ENCODE peak calls at places on chromosomes 5 and 9, in six cellular contexts. One of them, this sample, is unnamed.

GRCh38 chr5:150213530-150213929 is 23.7 kb downstream of the SLC6A7 start:
- DNase-seq in IMR-90: peak; percentile 75
- DNase-seq in PC-9: no peak
- DNase-seq in colonic mucosa: no peak
- DNase-seq in uterus: no peak
- DNase-seq in CD4-positive, CD25-positive, alpha-beta regulatory T cell: no peak
- DNase-seq in this sample: no peak

GRCh38 chr5:59800375-59800893 is 93.1 kb downstream of the PDE4D start:
- DNase-seq in IMR-90: no peak
- DNase-seq in PC-9: no peak
- DNase-seq in colonic mucosa: no peak
- DNase-seq in uterus: no peak
- DNase-seq in CD4-positive, CD25-positive, alpha-beta regulatory T cell: no peak
- DNase-seq in this sample: no peak

GRCh38 chr9:694499-695154 is 146.9 kb upstream of the DMRT1 start:
- DNase-seq in IMR-90: peak; percentile 93
- DNase-seq in PC-9: peak; percentile 91
- DNase-seq in colonic mucosa: no peak
- DNase-seq in uterus: peak; percentile 54
- DNase-seq in CD4-positive, CD25-positive, alpha-beta regulatory T cell: no peak
- DNase-seq in this sample: no peak

GRCh38 chr9:12699529-12699928 is 6.3 kb downstream of the TYRP1 start:
- DNase-seq in IMR-90: peak; percentile 32
- DNase-seq in PC-9: no peak
- DNase-seq in colonic mucosa: no peak
- DNase-seq in uterus: no peak
- DNase-seq in CD4-positive, CD25-positive, alpha-beta regulatory T cell: no peak
- DNase-seq in this sample: no peak

GRCh38 chr9:21552244-21552825 is 70.2 kb upstream of the IFNE start:
- DNase-seq in IMR-90: no peak
- DNase-seq in PC-9: no peak
- DNase-seq in colonic mucosa: no peak
- DNase-seq in uterus: no peak
- DNase-seq in CD4-positive, CD25-positive, alpha-beta regulatory T cell: no peak
- DNase-seq in this sample: no peak

GRCh38 chr9:33233659-33234335 is 6.2 kb upstream of the SPINK4 start:
- DNase-seq in IMR-90: peak; percentile 99
- DNase-seq in PC-9: peak; percentile 91
- DNase-seq in colonic mucosa: peak; percentile 97
- DNase-seq in uterus: no peak
- DNase-seq in CD4-positive, CD25-positive, alpha-beta regulatory T cell: no peak
- DNase-seq in this sample: no peak

GRCh38 chr9:33161011-33161588 is 6.0 kb downstream of the B4GALT1 start:
- DNase-seq in IMR-90: peak; percentile 98
- DNase-seq in PC-9: peak; percentile 94
- DNase-seq in colonic mucosa: peak; percentile 68
- DNase-seq in uterus: peak; percentile 66
- DNase-seq in CD4-positive, CD25-positive, alpha-beta regulatory T cell: no peak
- DNase-seq in this sample: no peak

GRCh38 chr9:127608104-127608966 is 3.7 kb upstream of the STXBP1 start:
- DNase-seq in IMR-90: peak; percentile 38
- DNase-seq in PC-9: peak; percentile 48
- DNase-seq in colonic mucosa: peak; percentile 76
- DNase-seq in uterus: peak; percentile 81
- DNase-seq in CD4-positive, CD25-positive, alpha-beta regulatory T cell: peak; percentile 77
- DNase-seq in this sample: no peak

GRCh38 chr5:150787659-150788058 is 9.1 kb downstream of the SMIM3 start:
- DNase-seq in IMR-90: no peak
- DNase-seq in PC-9: no peak
- DNase-seq in colonic mucosa: no peak
- DNase-seq in uterus: no peak
- DNase-seq in CD4-positive, CD25-positive, alpha-beta regulatory T cell: no peak
- DNase-seq in this sample: no peak

GRCh38 chr5:129904102-129904666 is at the start of gene CHSY3:
- DNase-seq in IMR-90: peak; percentile 54
- DNase-seq in PC-9: peak; percentile 52
- DNase-seq in colonic mucosa: peak; percentile 81
- DNase-seq in uterus: peak; percentile 69
- DNase-seq in CD4-positive, CD25-positive, alpha-beta regulatory T cell: peak; percentile 9
- DNase-seq in this sample: peak; percentile 67

GRCh38 chr5:55868846-55869245 is 17.7 kb downstream of the IL31RA start:
- DNase-seq in IMR-90: peak; percentile 99
- DNase-seq in PC-9: peak; percentile 87
- DNase-seq in colonic mucosa: no peak
- DNase-seq in uterus: no peak
- DNase-seq in CD4-positive, CD25-positive, alpha-beta regulatory T cell: no peak
- DNase-seq in this sample: peak; percentile 3

GRCh38 chr5:170132642-170133448 is 27.1 kb downstream of the FOXI1 start:
- DNase-seq in IMR-90: peak; percentile 44
- DNase-seq in PC-9: peak; percentile 80
- DNase-seq in colonic mucosa: peak; percentile 0
- DNase-seq in uterus: no peak
- DNase-seq in CD4-positive, CD25-positive, alpha-beta regulatory T cell: no peak
- DNase-seq in this sample: no peak

GRCh38 chr5:95939465-95939864 is 22.2 kb downstream of the ELL2 start:
- DNase-seq in IMR-90: no peak
- DNase-seq in PC-9: no peak
- DNase-seq in colonic mucosa: no peak
- DNase-seq in uterus: no peak
- DNase-seq in CD4-positive, CD25-positive, alpha-beta regulatory T cell: no peak
- DNase-seq in this sample: no peak

GRCh38 chr9:20358201-20358600 is 264.1 kb downstream of the MLLT3 start:
- DNase-seq in IMR-90: peak; percentile 51
- DNase-seq in PC-9: peak; percentile 87
- DNase-seq in colonic mucosa: no peak
- DNase-seq in uterus: no peak
- DNase-seq in CD4-positive, CD25-positive, alpha-beta regulatory T cell: no peak
- DNase-seq in this sample: no peak

GRCh38 chr5:171226864-171227263 is 82.2 kb upstream of the TLX3 start:
- DNase-seq in IMR-90: peak; percentile 22
- DNase-seq in PC-9: no peak
- DNase-seq in colonic mucosa: no peak
- DNase-seq in uterus: no peak
- DNase-seq in CD4-positive, CD25-positive, alpha-beta regulatory T cell: no peak
- DNase-seq in this sample: no peak

GRCh38 chr9:12922209-12922914 is 147.5 kb downstream of the LURAP1L start:
- DNase-seq in IMR-90: no peak
- DNase-seq in PC-9: no peak
- DNase-seq in colonic mucosa: no peak
- DNase-seq in uterus: no peak
- DNase-seq in CD4-positive, CD25-positive, alpha-beta regulatory T cell: no peak
- DNase-seq in this sample: no peak

GRCh38 chr9:93818795-93819472 is 136.2 kb downstream of the BARX1 start:
- DNase-seq in IMR-90: no peak
- DNase-seq in PC-9: no peak
- DNase-seq in colonic mucosa: no peak
- DNase-seq in uterus: no peak
- DNase-seq in CD4-positive, CD25-positive, alpha-beta regulatory T cell: no peak
- DNase-seq in this sample: no peak

GRCh38 chr5:140795259-140795641 is 598 bp downstream of the PCDHA2 start:
- DNase-seq in IMR-90: no peak
- DNase-seq in PC-9: no peak
- DNase-seq in colonic mucosa: no peak
- DNase-seq in uterus: no peak
- DNase-seq in CD4-positive, CD25-positive, alpha-beta regulatory T cell: no peak
- DNase-seq in this sample: no peak

GRCh38 chr9:106936680-106937079 is 73.7 kb downstream of the ZNF462 start:
- DNase-seq in IMR-90: no peak
- DNase-seq in PC-9: no peak
- DNase-seq in colonic mucosa: no peak
- DNase-seq in uterus: no peak
- DNase-seq in CD4-positive, CD25-positive, alpha-beta regulatory T cell: no peak
- DNase-seq in this sample: no peak

GRCh38 chr5:65020492-65020891 is 251.8 kb downstream of the CWC27 start:
- DNase-seq in IMR-90: peak; percentile 60
- DNase-seq in PC-9: no peak
- DNase-seq in colonic mucosa: no peak
- DNase-seq in uterus: no peak
- DNase-seq in CD4-positive, CD25-positive, alpha-beta regulatory T cell: no peak
- DNase-seq in this sample: no peak

GRCh38 chr9:98117984-98118639 is 910 bp downstream of the TRIM14 start:
- DNase-seq in IMR-90: peak; percentile 28
- DNase-seq in PC-9: no peak
- DNase-seq in colonic mucosa: peak; percentile 84
- DNase-seq in uterus: no peak
- DNase-seq in CD4-positive, CD25-positive, alpha-beta regulatory T cell: peak; percentile 65
- DNase-seq in this sample: no peak

GRCh38 chr5:170302729-170303501 is 5.3 kb upstream of the LCP2 start:
- DNase-seq in IMR-90: no peak
- DNase-seq in PC-9: no peak
- DNase-seq in colonic mucosa: no peak
- DNase-seq in uterus: peak; percentile 58
- DNase-seq in CD4-positive, CD25-positive, alpha-beta regulatory T cell: peak; percentile 84
- DNase-seq in this sample: no peak

GRCh38 chr5:14147210-14147609 is 4.1 kb downstream of the TRIO start:
- DNase-seq in IMR-90: no peak
- DNase-seq in PC-9: no peak
- DNase-seq in colonic mucosa: no peak
- DNase-seq in uterus: no peak
- DNase-seq in CD4-positive, CD25-positive, alpha-beta regulatory T cell: no peak
- DNase-seq in this sample: no peak

GRCh38 chr5:15249152-15249551 is 250.8 kb upstream of the FBXL7 start:
- DNase-seq in IMR-90: peak; percentile 84
- DNase-seq in PC-9: peak; percentile 44
- DNase-seq in colonic mucosa: no peak
- DNase-seq in uterus: no peak
- DNase-seq in CD4-positive, CD25-positive, alpha-beta regulatory T cell: no peak
- DNase-seq in this sample: no peak

GRCh38 chr9:84959339-84959738 is 289.8 kb downstream of the NTRK2 start:
- DNase-seq in IMR-90: no peak
- DNase-seq in PC-9: no peak
- DNase-seq in colonic mucosa: no peak
- DNase-seq in uterus: no peak
- DNase-seq in CD4-positive, CD25-positive, alpha-beta regulatory T cell: no peak
- DNase-seq in this sample: no peak

GRCh38 chr5:62692946-62693713 is 114.5 kb downstream of the LRRC70 start:
- DNase-seq in IMR-90: no peak
- DNase-seq in PC-9: no peak
- DNase-seq in colonic mucosa: no peak
- DNase-seq in uterus: no peak
- DNase-seq in CD4-positive, CD25-positive, alpha-beta regulatory T cell: no peak
- DNase-seq in this sample: no peak

GRCh38 chr5:100520348-100520747 is 14.8 kb upstream of the FAM174A start:
- DNase-seq in IMR-90: no peak
- DNase-seq in PC-9: no peak
- DNase-seq in colonic mucosa: no peak
- DNase-seq in uterus: no peak
- DNase-seq in CD4-positive, CD25-positive, alpha-beta regulatory T cell: no peak
- DNase-seq in this sample: no peak

GRCh38 chr5:36373527-36374086 is 71.9 kb upstream of the RANBP3L start:
- DNase-seq in IMR-90: peak; percentile 38
- DNase-seq in PC-9: peak; percentile 46
- DNase-seq in colonic mucosa: peak; percentile 34
- DNase-seq in uterus: peak; percentile 53
- DNase-seq in CD4-positive, CD25-positive, alpha-beta regulatory T cell: no peak
- DNase-seq in this sample: peak; percentile 49

GRCh38 chr9:114677418-114677817 is 4.6 kb downstream of the TEX48 start:
- DNase-seq in IMR-90: peak; percentile 100
- DNase-seq in PC-9: peak; percentile 95
- DNase-seq in colonic mucosa: no peak
- DNase-seq in uterus: peak; percentile 50
- DNase-seq in CD4-positive, CD25-positive, alpha-beta regulatory T cell: no peak
- DNase-seq in this sample: peak; percentile 15

GRCh38 chr9:121302341-121302740 is 34.4 kb downstream of the GSN start:
- DNase-seq in IMR-90: no peak
- DNase-seq in PC-9: no peak
- DNase-seq in colonic mucosa: no peak
- DNase-seq in uterus: no peak
- DNase-seq in CD4-positive, CD25-positive, alpha-beta regulatory T cell: no peak
- DNase-seq in this sample: no peak

GRCh38 chr9:121302786-121303185 is 34.8 kb downstream of the GSN start:
- DNase-seq in IMR-90: no peak
- DNase-seq in PC-9: no peak
- DNase-seq in colonic mucosa: no peak
- DNase-seq in uterus: peak; percentile 22
- DNase-seq in CD4-positive, CD25-positive, alpha-beta regulatory T cell: no peak
- DNase-seq in this sample: no peak

GRCh38 chr9:121300283-121301119 is 32.5 kb downstream of the GSN start:
- DNase-seq in IMR-90: no peak
- DNase-seq in PC-9: no peak
- DNase-seq in colonic mucosa: no peak
- DNase-seq in uterus: no peak
- DNase-seq in CD4-positive, CD25-positive, alpha-beta regulatory T cell: no peak
- DNase-seq in this sample: no peak

GRCh38 chr9:121303456-121304451 is 35.8 kb downstream of the GSN start:
- DNase-seq in IMR-90: no peak
- DNase-seq in PC-9: peak; percentile 48
- DNase-seq in colonic mucosa: no peak
- DNase-seq in uterus: no peak
- DNase-seq in CD4-positive, CD25-positive, alpha-beta regulatory T cell: no peak
- DNase-seq in this sample: no peak

DNA sequence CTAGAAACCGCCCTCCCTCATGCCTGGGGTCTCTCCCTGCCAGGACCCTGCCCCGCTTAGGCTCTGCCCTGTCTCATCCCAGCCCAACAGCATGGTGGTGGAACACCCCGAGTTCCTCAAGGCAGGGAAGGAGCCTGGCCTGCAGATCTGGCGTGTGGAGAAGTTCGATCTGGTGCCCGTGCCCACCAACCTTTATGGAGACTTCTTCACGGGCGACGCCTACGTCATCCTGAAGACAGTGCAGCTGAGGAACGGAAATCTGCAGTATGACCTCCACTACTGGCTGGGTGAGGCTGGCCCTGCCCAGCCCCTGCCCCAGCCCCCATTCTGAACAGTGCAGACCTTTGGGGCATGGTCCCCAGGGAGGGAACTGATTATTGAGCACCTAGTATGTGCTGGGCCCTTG is 33.9 kb downstream of the GSN start:
- DNase-seq in IMR-90: no peak
- DNase-seq in PC-9: no peak
- DNase-seq in colonic mucosa: no peak
- DNase-seq in uterus: peak; percentile 25
- DNase-seq in CD4-positive, CD25-positive, alpha-beta regulatory T cell: no peak
- DNase-seq in this sample: no peak
- H3K27ac ChIP-seq in IMR-90: no peak overlapping the region
- H3K27ac ChIP-seq in PC-9: no peak overlapping the region
- H3K27ac ChIP-seq in colonic mucosa: no peak overlapping the region
- H3K27ac ChIP-seq in uterus: peak overlapping the region; percentile 100
- H3K27ac ChIP-seq in CD4-positive, CD25-positive, alpha-beta regulatory T cell: no peak overlapping the region
- H3K27ac ChIP-seq in this sample: peak overlapping the region; percentile 91

GRCh38 chr9:116151199-116151598 is 2.4 kb upstream of the PAPPA start:
- DNase-seq in IMR-90: no peak
- DNase-seq in PC-9: no peak
- DNase-seq in colonic mucosa: no peak
- DNase-seq in uterus: no peak
- DNase-seq in CD4-positive, CD25-positive, alpha-beta regulatory T cell: no peak
- DNase-seq in this sample: no peak
- H3K27ac ChIP-seq in IMR-90: peak overlapping the region; percentile 79
- H3K27ac ChIP-seq in PC-9: no peak overlapping the region
- H3K27ac ChIP-seq in colonic mucosa: no peak overlapping the region
- H3K27ac ChIP-seq in uterus: peak overlapping the region; percentile 93
- H3K27ac ChIP-seq in CD4-positive, CD25-positive, alpha-beta regulatory T cell: no peak overlapping the region
- H3K27ac ChIP-seq in this sample: no peak overlapping the region

GRCh38 chr5:122180146-122180712 is 50.9 kb downstream of the ZNF474 start:
- DNase-seq in IMR-90: no peak
- DNase-seq in PC-9: no peak
- DNase-seq in colonic mucosa: no peak
- DNase-seq in uterus: no peak
- DNase-seq in CD4-positive, CD25-positive, alpha-beta regulatory T cell: no peak
- DNase-seq in this sample: no peak
- H3K27ac ChIP-seq in IMR-90: peak overlapping the region; percentile 79
- H3K27ac ChIP-seq in PC-9: no peak overlapping the region
- H3K27ac ChIP-seq in colonic mucosa: no peak overlapping the region
- H3K27ac ChIP-seq in uterus: no peak overlapping the region
- H3K27ac ChIP-seq in CD4-positive, CD25-positive, alpha-beta regulatory T cell: no peak overlapping the region
- H3K27ac ChIP-seq in this sample: peak overlapping the region; percentile 65

GRCh38 chr5:39231705-39232525 is 12.6 kb upstream of the FYB1 start:
- DNase-seq in IMR-90: no peak
- DNase-seq in PC-9: peak; percentile 76
- DNase-seq in colonic mucosa: no peak
- DNase-seq in uterus: no peak
- DNase-seq in CD4-positive, CD25-positive, alpha-beta regulatory T cell: no peak
- DNase-seq in this sample: no peak
- H3K27ac ChIP-seq in IMR-90: no peak overlapping the region
- H3K27ac ChIP-seq in PC-9: peak overlapping the region; percentile 61
- H3K27ac ChIP-seq in colonic mucosa: no peak overlapping the region
- H3K27ac ChIP-seq in uterus: no peak overlapping the region
- H3K27ac ChIP-seq in CD4-positive, CD25-positive, alpha-beta regulatory T cell: no peak overlapping the region
- H3K27ac ChIP-seq in this sample: no peak overlapping the region

This sample was measured in thoracic aorta.